ENCODE peak calls at places on chromosomes 3 and 15, in six cellular contexts. G is neuronal stem cell, X is Peyer's patch, B is heart left ventricle, C is GM23248, U is tibial artery. E is an unnamed sample.

GRCh38 chr15:77012868-77013267 is 17.9 kb downstream of the PSTPIP1 start:
- DNase-seq in G (no peak), X (peak; percentile 77), B (no peak), C (no peak), U (no peak), E (no peak)

GRCh38 chr3:71397046-71397445 is 186.5 kb downstream of the FOXP1 start:
- DNase-seq in G (no peak), X (peak; percentile 61), B (no peak), C (peak; percentile 60), U (no peak), E (no peak)

GRCh38 chr3:77919244-77919643 is 879.3 kb downstream of the ROBO2 start:
- DNase-seq in G (no peak), X (no peak), B (no peak), C (no peak), U (no peak), E (no peak)

GRCh38 chr3:9342696-9343095 is 20.2 kb upstream of the THUMPD3 start:
- DNase-seq in G (no peak), X (no peak), B (no peak), C (no peak), U (no peak), E (no peak)

GRCh38 chr15:70324001-70324974 is 226.6 kb upstream of the TLE3 start:
- DNase-seq in G (no peak), X (no peak), B (no peak), C (peak; percentile 81), U (no peak), E (peak; percentile 91)

GRCh38 chr15:75042730-75043508 is 19.5 kb downstream of the PPCDC start:
- DNase-seq in G (no peak), X (peak; percentile 96), B (peak; percentile 91), C (peak; percentile 49), U (peak; percentile 90), E (peak; percentile 93)

GRCh38 chr3:196499061-196499460 is 4.5 kb downstream of the RNF168 start:
- DNase-seq in G (no peak), X (no peak), B (no peak), C (peak; percentile 88), U (no peak), E (no peak)

GRCh38 chr15:63517614-63518013 is 13.2 kb downstream of the USP3 start:
- DNase-seq in G (no peak), X (no peak), B (no peak), C (no peak), U (no peak), E (peak; percentile 57)

GRCh38 chr3:158743280-158743663 is 11.0 kb upstream of the RARRES1 start:
- DNase-seq in G (no peak), X (no peak), B (no peak), C (no peak), U (no peak), E (no peak)

GRCh38 chr3:131880948-131881347 is 153.9 kb downstream of the CPNE4 start:
- DNase-seq in G (no peak), X (no peak), B (no peak), C (no peak), U (no peak), E (no peak)

GRCh38 chr3:160806094-160806493 is 50.1 kb downstream of the PPM1L start:
- DNase-seq in G (no peak), X (no peak), B (no peak), C (no peak), U (no peak), E (no peak)

GRCh38 chr3:38370149-38370548 is 23.6 kb downstream of the XYLB start:
- DNase-seq in G (no peak), X (no peak), B (no peak), C (no peak), U (no peak), E (no peak)

GRCh38 chr3:81592101-81592500 is 169.3 kb downstream of the GBE1 start:
- DNase-seq in G (no peak), X (no peak), B (no peak), C (peak; percentile 60), U (no peak), E (no peak)

GRCh38 chr3:134373278-134373941 is 837 bp downstream of the AMOTL2 start:
- DNase-seq in G (peak; percentile 94), X (peak; percentile 84), B (peak; percentile 92), C (peak; percentile 97), U (peak; percentile 92), E (peak; percentile 98)

GRCh38 chr15:34490421-34491193 is 53.0 kb upstream of the GOLGA8A start:
- DNase-seq in G (no peak), X (no peak), B (no peak), C (no peak), U (no peak), E (no peak)

GRCh38 chr3:11170052-11170770 is 15.9 kb downstream of the HRH1 start:
- DNase-seq in G (no peak), X (no peak), B (no peak), C (no peak), U (peak; percentile 53), E (no peak)

GRCh38 chr3:178986456-178986855 is 85.2 kb downstream of the ZMAT3 start:
- DNase-seq in G (no peak), X (no peak), B (no peak), C (no peak), U (no peak), E (no peak)

GRCh38 chr3:66378256-66378655 is 122.6 kb downstream of the LRIG1 start:
- DNase-seq in G (peak; percentile 40), X (no peak), B (no peak), C (peak; percentile 41), U (no peak), E (peak; percentile 60)

GRCh38 chr3:141105828-141106628 is 54.9 kb downstream of the SPSB4 start:
- DNase-seq in G (peak; percentile 80), X (peak; percentile 91), B (peak; percentile 74), C (peak; percentile 86), U (peak; percentile 66), E (peak; percentile 96)

GRCh38 chr15:79283252-79284048 is 928 bp downstream of the ANKRD34C start:
- DNase-seq in G (peak; percentile 73), X (no peak), B (peak; percentile 49), C (peak; percentile 57), U (no peak), E (no peak)

GRCh38 chr3:128590948-128591347 is 59.7 kb downstream of the RPN1 start:
- DNase-seq in G (no peak), X (no peak), B (no peak), C (no peak), U (no peak), E (no peak)

GRCh38 chr3:90092994-90093393 is 985.6 kb downstream of the EPHA3 start:
- DNase-seq in G (no peak), X (no peak), B (no peak), C (peak; percentile 37), U (no peak), E (no peak)

GRCh38 chr3:50340404-50341329 is at the start of gene RASSF1:
- DNase-seq in G (no peak), X (peak; percentile 93), B (peak; percentile 86), C (peak; percentile 90), U (peak; percentile 92), E (no peak)

GRCh38 chr3:14452676-14453367 is 50.4 kb downstream of the SLC6A6 start:
- DNase-seq in G (no peak), X (peak; percentile 89), B (peak; percentile 93), C (peak; percentile 96), U (peak; percentile 97), E (peak; percentile 97)

GRCh38 chr3:114839476-114839875 is 307.6 kb downstream of the ZBTB20 start:
- DNase-seq in G (no peak), X (no peak), B (no peak), C (no peak), U (no peak), E (no peak)

GRCh38 chr15:56524915-56525314 is 60.0 kb upstream of the MNS1 start:
- DNase-seq in G (no peak), X (no peak), B (no peak), C (peak; percentile 39), U (no peak), E (no peak)

GRCh38 chr3:124774305-124774673 is 44.0 kb downstream of the UMPS start:
- DNase-seq in G (peak; percentile 24), X (no peak), B (peak; percentile 70), C (peak; percentile 77), U (no peak), E (no peak)

GRCh38 chr3:42024578-42025387 is 62.9 kb upstream of the ULK4 start:
- DNase-seq in G (no peak), X (peak; percentile 47), B (no peak), C (peak; percentile 32), U (no peak), E (no peak)
- H3K4me3 ChIP-seq in G (peak overlapping the region; percentile 27), X (no peak overlapping the region), B (no peak overlapping the region), C (peak overlapping the region; percentile 59), U (no peak overlapping the region), E (no peak overlapping the region)

GRCh38 chr3:120427201-120427600 is 23.6 kb downstream of the FSTL1 start:
- DNase-seq in G (no peak), X (no peak), B (no peak), C (no peak), U (no peak), E (no peak)
- H3K36me3 ChIP-seq in G (peaks cover 4% of the 10 kb centered on the region), X (no peaks in the 10 kb centered on the region), B (peaks cover 39% of the 10 kb centered on the region), C (peaks cover 69% of the 10 kb centered on the region), U (peaks cover 7% of the 10 kb centered on the region), E (peaks cover 5% of the 10 kb centered on the region)

GRCh38 chr3:183254816-183255730 is 2.0 kb downstream of the B3GNT5 start:
- DNase-seq in G (no peak), X (peak; percentile 70), B (no peak), C (no peak), U (no peak), E (no peak)

GRCh38 chr3:183253364-183253960 is 409 bp downstream of the B3GNT5 start:
- DNase-seq in G (no peak), X (peak; percentile 68), B (peak; percentile 86), C (peak; percentile 74), U (peak; percentile 84), E (no peak)

GRCh38 chr3:183252108-183252782 is 808 bp upstream of the B3GNT5 start:
- DNase-seq in G (no peak), X (no peak), B (no peak), C (peak; percentile 12), U (no peak), E (no peak)

GRCh38 chr3:183253961-183254815 is 1.1 kb downstream of the B3GNT5 start:
- DNase-seq in G (no peak), X (no peak), B (peak; percentile 57), C (peak; percentile 63), U (peak; percentile 66), E (no peak)

GRCh38 chr3:183252973-183253363 is at the start of gene B3GNT5:
- DNase-seq in G (no peak), X (peak; percentile 92), B (peak; percentile 58), C (no peak), U (no peak), E (no peak)
- H3K4me3 ChIP-seq in G (peak within 1 kb of the TSS; percentile 64), X (peak within 1 kb of the TSS; percentile 80), B (peak within 1 kb of the TSS; percentile 86), C (peak within 1 kb of the TSS; percentile 84), U (peak within 1 kb of the TSS; percentile 51), E (peak within 1 kb of the TSS; percentile 67)

GRCh38 chr3:30673425-30674341 is 67.3 kb downstream of the TGFBR2 start:
- DNase-seq in G (no peak), X (no peak), B (no peak), C (no peak), U (no peak), E (no peak)

GRCh38 chr3:30675774-30676173 is 69.4 kb downstream of the TGFBR2 start:
- DNase-seq in G (no peak), X (no peak), B (no peak), C (no peak), U (no peak), E (no peak)

GRCh38 chr3:30676424-30677346 is 70.3 kb downstream of the TGFBR2 start:
- DNase-seq in G (no peak), X (no peak), B (no peak), C (no peak), U (no peak), E (no peak)

GRCh38 chr3:30672959-30673358 is 66.6 kb downstream of the TGFBR2 start:
- DNase-seq in G (no peak), X (no peak), B (peak; percentile 29), C (no peak), U (no peak), E (no peak)

GRCh38 chr3:30675006-30675405 is 68.6 kb downstream of the TGFBR2 start:
- DNase-seq in G (no peak), X (no peak), B (no peak), C (no peak), U (no peak), E (no peak)
- H3K36me3 ChIP-seq in G (peaks cover 10% of the 10 kb centered on the region), X (no peaks in the 10 kb centered on the region), B (peaks cover 98% of the 10 kb centered on the region), C (peaks cover 90% of the 10 kb centered on the region), U (peaks cover 97% of the 10 kb centered on the region), E (peaks cover 96% of the 10 kb centered on the region)

E was measured in esophagus muscularis mucosa.